ENCODE peak calls at places on chromosomes 4 and X, in five cellular contexts. B, Y, N, E and R are unnamed samples.
A peak's percentile ranks its signal among the peaks of the same experiment; 100 is the strongest.

GRCh38 chr4:6953751-6954380 is 44.2 kb downstream of the TBC1D14 start:
- DNase-seq in B (no peak), Y (no peak), N (peak; percentile 96), E (peak; percentile 82), R (no peak)

GRCh38 chr4:185810746-185811508 is 1.1 kb downstream of the SORBS2 start:
- DNase-seq in B (no peak), Y (no peak), N (peak; percentile 77), E (no peak), R (no peak)

GRCh38 chr4:136055360-136055759 is 1476.9 kb downstream of the PCDH18 start:
- DNase-seq in B (no peak), Y (no peak), N (no peak), E (no peak), R (no peak)

GRCh38 chr4:76305971-76306881 is at the start of gene STBD1:
- DNase-seq in B (peak; percentile 7), Y (peak; percentile 76), N (peak; percentile 93), E (peak; percentile 78), R (peak; percentile 54)

GRCh38 chr4:76952071-76952470 is 2.5 kb downstream of the SEPTIN11 start:
- DNase-seq in B (no peak), Y (no peak), N (no peak), E (no peak), R (no peak)

GRCh38 chrX:74049126-74049525 is 254.9 kb upstream of the ZCCHC13 start:
- DNase-seq in B (no peak), Y (no peak), N (no peak), E (no peak), R (no peak)

GRCh38 chr4:116342143-116342542 is 743.2 kb downstream of the TRAM1L1 start:
- DNase-seq in B (no peak), Y (no peak), N (no peak), E (no peak), R (no peak)

GRCh38 chrX:130086414-130087207 is 23.7 kb downstream of the ELF4 start:
- DNase-seq in B (peak; percentile 58), Y (no peak), N (no peak), E (no peak), R (no peak)

GRCh38 chrX:56574861-56575260 is 11.4 kb downstream of the UBQLN2 start:
- DNase-seq in B (no peak), Y (no peak), N (no peak), E (no peak), R (no peak)

GRCh38 chrX:129717902-129718301 is 20.9 kb upstream of the XPNPEP2 start:
- DNase-seq in B (no peak), Y (no peak), N (peak; percentile 55), E (no peak), R (no peak)

GRCh38 chrX:30615229-30615628 is 37.7 kb upstream of the TASL start:
- DNase-seq in B (no peak), Y (no peak), N (no peak), E (no peak), R (no peak)

GRCh38 chr4:14679906-14680305 is 322.4 kb upstream of the CPEB2 start:
- DNase-seq in B (no peak), Y (no peak), N (no peak), E (no peak), R (no peak)

GRCh38 chr4:83180469-83180968 is 66.0 kb upstream of the PLAC8 start:
- DNase-seq in B (no peak), Y (no peak), N (no peak), E (no peak), R (no peak)

GRCh38 chr4:76748649-76749048 is 149.3 kb downstream of the SOWAHB start:
- DNase-seq in B (no peak), Y (peak; percentile 21), N (peak; percentile 72), E (peak; percentile 52), R (peak; percentile 5)

GRCh38 chrX:28794751-28795150 is 207.5 kb downstream of the IL1RAPL1 start:
- DNase-seq in B (no peak), Y (no peak), N (no peak), E (no peak), R (no peak)

GRCh38 chr4:158912390-158913175 is 143.8 kb downstream of the FNIP2 start:
- DNase-seq in B (no peak), Y (no peak), N (no peak), E (no peak), R (no peak)

GRCh38 chr4:38791005-38791404 is 8.2 kb upstream of the TLR10 start:
- DNase-seq in B (no peak), Y (no peak), N (no peak), E (no peak), R (no peak)

GRCh38 chrX:145821898-145822567 is 4.4 kb downstream of the SLITRK2 start:
- DNase-seq in B (no peak), Y (no peak), N (peak; percentile 44), E (no peak), R (no peak)

GRCh38 chrX:20363003-20363674 is 96.4 kb upstream of the RPS6KA3 start:
- DNase-seq in B (no peak), Y (no peak), N (no peak), E (no peak), R (no peak)

GRCh38 chr4:134470544-134470943 is 269.0 kb upstream of the PABPC4L start:
- DNase-seq in B (no peak), Y (peak; percentile 54), N (peak; percentile 73), E (peak; percentile 11), R (no peak)

GRCh38 chr4:73619351-73619750 is 885 bp downstream of the RASSF6 start:
- DNase-seq in B (no peak), Y (no peak), N (no peak), E (no peak), R (no peak)

GRCh38 chr4:123352240-123352945 is 44.2 kb upstream of the SPRY1 start:
- DNase-seq in B (no peak), Y (no peak), N (no peak), E (peak; percentile 77), R (no peak)

GRCh38 chrX:136574548-136574947 is 42.5 kb downstream of the VGLL1 start:
- DNase-seq in B (no peak), Y (no peak), N (no peak), E (no peak), R (no peak)

GRCh38 chr4:110005461-110006056 is 92.9 kb downstream of the EGF start:
- DNase-seq in B (no peak), Y (peak; percentile 85), N (no peak), E (no peak), R (no peak)

GRCh38 chr4:7890635-7891393 is 48.8 kb downstream of the AFAP1 start:
- DNase-seq in B (no peak), Y (no peak), N (no peak), E (no peak), R (no peak)

GRCh38 chr4:7103031-7103598 is 35.3 kb upstream of the GRPEL1 start:
- DNase-seq in B (peak; percentile 63), Y (peak; percentile 36), N (peak; percentile 96), E (peak; percentile 86), R (peak; percentile 76)

GRCh38 chr4:17654701-17655100 is 40.3 kb downstream of the MED28 start:
- DNase-seq in B (no peak), Y (no peak), N (no peak), E (no peak), R (no peak)
- H3K4me1 ChIP-seq in B (no peaks in the 10 kb centered on the region), Y (no peaks in the 10 kb centered on the region), N (no peaks in the 10 kb centered on the region), E (no peaks in the 10 kb centered on the region), R (peaks cover 18% of the 10 kb centered on the region)

DNA sequence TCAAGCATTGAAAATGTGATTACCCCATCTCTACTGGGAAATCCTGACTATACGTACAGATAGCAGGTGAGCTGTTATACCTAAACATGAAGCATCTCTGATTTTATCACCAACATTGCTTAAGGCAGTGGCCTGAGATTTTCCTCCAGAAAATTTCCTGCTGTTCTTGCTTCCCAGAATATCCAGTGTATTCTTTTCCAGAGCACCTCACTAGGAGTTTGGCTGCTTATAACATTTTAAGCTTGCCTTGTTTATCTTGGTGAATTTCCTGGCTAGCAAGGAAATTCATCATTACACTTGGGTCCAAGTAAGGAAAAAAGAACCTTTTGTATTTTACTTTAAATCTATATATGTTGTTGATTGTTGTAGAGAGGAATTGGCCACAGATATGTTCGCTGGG is 73.0 kb upstream of the CLCN4 start:
- DNase-seq in B (no peak), Y (no peak), N (no peak), E (no peak), R (no peak)
- H3K27ac ChIP-seq in B (peak overlapping the region; percentile 72), Y (peak overlapping the region; percentile 93), N (no peak overlapping the region), E (peak overlapping the region; percentile 85), R (no peak overlapping the region)

GRCh38 chr4:26905172-26905571 is 44.5 kb downstream of the STIM2 start:
- DNase-seq in B (no peak), Y (no peak), N (no peak), E (no peak), R (no peak)
- H3K4me3 ChIP-seq in B (no peak overlapping the region), Y (no peak overlapping the region), N (no peak overlapping the region), E (no peak overlapping the region), R (no peak overlapping the region)

GRCh38 chrX:111435469-111435868 is 23.5 kb upstream of the DCX start:
- DNase-seq in B (no peak), Y (no peak), N (no peak), E (no peak), R (no peak)

GRCh38 chrX:111431007-111431406 is 19.0 kb upstream of the DCX start:
- DNase-seq in B (no peak), Y (no peak), N (no peak), E (no peak), R (no peak)
- H3K4me1 ChIP-seq in B (no peaks in the 10 kb centered on the region), Y (no peaks in the 10 kb centered on the region), N (no peaks in the 10 kb centered on the region), E (no peaks in the 10 kb centered on the region), R (no peaks in the 10 kb centered on the region)

GRCh38 chrX:46693149-46693548 is 65.8 kb downstream of the SLC9A7 start:
- DNase-seq in B (no peak), Y (no peak), N (no peak), E (no peak), R (no peak)
- H3K27ac ChIP-seq in B (no peak overlapping the region), Y (no peak overlapping the region), N (no peak overlapping the region), E (no peak overlapping the region), R (no peak overlapping the region)